ENCODE peak calls at places on chromosome 7, in seven cellular contexts. F is GM12865, N is T-cell, E is amygdala, C is posterior cingulate gyrus, W is germinal center, G is brain microvascular endothelial cell. Z is an unnamed sample.
A peak's percentile ranks its signal among the peaks of the same experiment; 100 is the strongest.

GRCh38 chr7:148911626-148912025 is 27.5 kb upstream of the EZH2 start:
- DNase-seq in F (no peak), N (no peak), E (no peak), C (no peak), W (no peak), G (no peak), Z (no peak)

GRCh38 chr7:27082171-27082570 is 13.6 kb downstream of the HOXA1 start:
- DNase-seq in F (no peak), N (no peak), E (no peak), C (no peak), W (no peak), G (no peak), Z (peak; percentile 48)

GRCh38 chr7:127683776-127684681 is 32.0 kb downstream of the SND1 start:
- DNase-seq in F (peak; percentile 88), N (no peak), E (no peak), C (no peak), W (peak; percentile 13), G (no peak), Z (no peak)

GRCh38 chr7:72805526-72806494 is 22.2 kb downstream of the TYW1B start:
- DNase-seq in F (no peak), N (no peak), E (no peak), C (no peak), W (no peak), G (peak; percentile 53), Z (no peak)

GRCh38 chr7:123615344-123615743 is 13.7 kb downstream of the ASB15 start:
- DNase-seq in F (no peak), N (no peak), E (no peak), C (no peak), W (no peak), G (peak; percentile 47), Z (no peak)

GRCh38 chr7:158283016-158283974 is 304.3 kb downstream of the PTPRN2 start:
- DNase-seq in F (no peak), N (no peak), E (no peak), C (no peak), W (no peak), G (no peak), Z (no peak)

GRCh38 chr7:42671627-42672026 is 240.2 kb downstream of the C7orf25 start:
- DNase-seq in F (no peak), N (no peak), E (no peak), C (no peak), W (no peak), G (no peak), Z (no peak)

GRCh38 chr7:10588084-10588483 is 385.6 kb upstream of the PHF14 start:
- DNase-seq in F (no peak), N (no peak), E (no peak), C (no peak), W (no peak), G (no peak), Z (no peak)

GRCh38 chr7:55387062-55387965 is 22.2 kb downstream of the LANCL2 start:
- DNase-seq in F (peak; percentile 22), N (no peak), E (no peak), C (no peak), W (no peak), G (no peak), Z (no peak)

GRCh38 chr7:122433765-122434164 is 129.2 kb upstream of the FEZF1 start:
- DNase-seq in F (no peak), N (no peak), E (no peak), C (no peak), W (no peak), G (no peak), Z (no peak)

GRCh38 chr7:37538945-37539344 is 90.3 kb upstream of the ELMO1 start:
- DNase-seq in F (no peak), N (no peak), E (no peak), C (no peak), W (no peak), G (no peak), Z (no peak)

GRCh38 chr7:154409703-154410311 is 357.6 kb downstream of the DPP6 start:
- DNase-seq in F (peak; percentile 6), N (no peak), E (no peak), C (no peak), W (no peak), G (no peak), Z (no peak)

GRCh38 chr7:86978804-86979506 is 80.5 kb downstream of the ELAPOR2 start:
- DNase-seq in F (peak; percentile 80), N (no peak), E (no peak), C (no peak), W (peak; percentile 12), G (no peak), Z (no peak)

GRCh38 chr7:22230238-22230637 is 126.7 kb downstream of the RAPGEF5 start:
- DNase-seq in F (no peak), N (no peak), E (no peak), C (no peak), W (no peak), G (no peak), Z (no peak)

GRCh38 chr7:33876600-33877274 is 28.6 kb upstream of the BMPER start:
- DNase-seq in F (no peak), N (no peak), E (no peak), C (no peak), W (no peak), G (no peak), Z (no peak)

GRCh38 chr7:21753071-21753470 is 192.6 kb downstream of the CDCA7L start:
- DNase-seq in F (no peak), N (no peak), E (no peak), C (no peak), W (no peak), G (no peak), Z (no peak)

GRCh38 chr7:157347217-157347904 is 10.6 kb downstream of the DNAJB6 start:
- DNase-seq in F (no peak), N (no peak), E (no peak), C (no peak), W (no peak), G (peak; percentile 80), Z (peak; percentile 80)

GRCh38 chr7:116621649-116622048 is 50.3 kb upstream of the MET start:
- DNase-seq in F (no peak), N (no peak), E (no peak), C (no peak), W (no peak), G (no peak), Z (no peak)